ENCODE peak calls at places on chromosome 6, in eight cellular contexts. X is activated CD4-positive, alpha-beta T cell treated with anti-CD3 and anti-CD28 coated beads for 1 hour; U is GM13977; B is iris pigment epithelial cell; V is epithelial cell of esophagus; M is WTC11; A is effector CD4-positive, alpha-beta T cell; I is GM10248. K is an unnamed sample.

GRCh38 chr6:121260651-121261102 is 73.6 kb downstream of the TBC1D32 start:
- DNase-seq in X (no peak), U (no peak), B (peak), V (peak), M (no peak), A (no peak), I (no peak), K (no peak)

GRCh38 chr6:145875496-145876244 is 61.1 kb upstream of the FBXO30 start:
- DNase-seq in X (no peak), U (no peak), B (no peak), V (no peak), M (no peak), A (no peak), I (no peak), K (no peak)

GRCh38 chr6:55839080-55839479 is 36.3 kb downstream of the BMP5 start:
- DNase-seq in X (no peak), U (no peak), B (no peak), V (peak), M (no peak), A (no peak), I (no peak), K (no peak)

GRCh38 chr6:109491207-109491938 is 8.4 kb upstream of the ZBTB24 start:
- DNase-seq in X (no peak), U (peak), B (peak), V (peak), M (no peak), A (no peak), I (no peak), K (no peak)

GRCh38 chr6:130406935-130407532 is 41.2 kb downstream of the TMEM200A start:
- DNase-seq in X (no peak), U (no peak), B (peak), V (no peak), M (no peak), A (no peak), I (no peak), K (no peak)

GRCh38 chr6:54802775-54803631 is 43.6 kb upstream of the FAM83B start:
- DNase-seq in X (no peak), U (no peak), B (peak), V (peak), M (no peak), A (no peak), I (no peak), K (no peak)

GRCh38 chr6:33668914-33669313 is 42.6 kb downstream of the UQCC2 start:
- DNase-seq in X (peak), U (no peak), B (no peak), V (peak), M (no peak), A (peak), I (no peak), K (no peak)

GRCh38 chr6:125953502-125953875 is 3.1 kb upstream of the HINT3 start:
- DNase-seq in X (no peak), U (no peak), B (no peak), V (peak), M (peak), A (no peak), I (no peak), K (no peak)

GRCh38 chr6:148700713-148701392 is 46.0 kb upstream of the UST start:
- DNase-seq in X (no peak), U (peak), B (peak), V (peak), M (no peak), A (no peak), I (peak), K (no peak)

GRCh38 chr6:167731731-167732422 is 94.8 kb upstream of the AFDN start:
- DNase-seq in X (no peak), U (no peak), B (no peak), V (no peak), M (no peak), A (no peak), I (no peak), K (no peak)

GRCh38 chr6:11537229-11538048 is at the start of gene TMEM170B:
- DNase-seq in X (peak), U (peak), B (peak), V (peak), M (peak), A (peak), I (peak), K (peak)

GRCh38 chr6:151958332-151958731 is 150.8 kb downstream of the ESR1 start:
- DNase-seq in X (no peak), U (no peak), B (peak), V (peak), M (no peak), A (no peak), I (no peak), K (no peak)

GRCh38 chr6:106281661-106282060 is 43.9 kb downstream of the ATG5 start:
- DNase-seq in X (no peak), U (no peak), B (no peak), V (peak), M (no peak), A (no peak), I (no peak), K (no peak)

GRCh38 chr6:41079080-41079479 is 6.3 kb downstream of the NFYA start:
- DNase-seq in X (no peak), U (no peak), B (no peak), V (no peak), M (no peak), A (no peak), I (no peak), K (no peak)